ENCODE peak calls at places on chromosomes 13 and 19, in seven cellular contexts. One of them, this sample, is unnamed.

GRCh38 chr19:53101518-53101917 is 1.7 kb downstream of the ZNF160 start:
- DNase-seq in psoas muscle: no peak
- DNase-seq in kidney epithelial cell: no peak
- DNase-seq in fibroblast of mammary gland: peak; percentile 14
- DNase-seq in astrocyte of the spinal cord: no peak
- DNase-seq in neural crest cell: no peak
- DNase-seq in CD14-positive monocyte: no peak
- DNase-seq in this sample: no peak

GRCh38 chr13:91292630-91293221 is 54.8 kb upstream of the MIR17HG start:
- DNase-seq in psoas muscle: no peak
- DNase-seq in CD14-positive monocyte: no peak
- DNase-seq in fibroblast of mammary gland: no peak
- DNase-seq in neural crest cell: no peak
- DNase-seq in kidney epithelial cell: no peak
- DNase-seq in astrocyte of the spinal cord: no peak
- DNase-seq in this sample: no peak

GRCh38 chr13:45349438-45349837 is 8.5 kb upstream of the TPT1 start:
- DNase-seq in astrocyte of the spinal cord: no peak
- DNase-seq in neural crest cell: no peak
- DNase-seq in fibroblast of mammary gland: no peak
- DNase-seq in CD14-positive monocyte: no peak
- DNase-seq in psoas muscle: no peak
- DNase-seq in kidney epithelial cell: no peak
- DNase-seq in this sample: no peak

GRCh38 chr13:40333238-40333637 is 333.2 kb downstream of the FOXO1 start:
- DNase-seq in psoas muscle: no peak
- DNase-seq in kidney epithelial cell: no peak
- DNase-seq in CD14-positive monocyte: no peak
- DNase-seq in neural crest cell: no peak
- DNase-seq in astrocyte of the spinal cord: no peak
- DNase-seq in fibroblast of mammary gland: no peak
- DNase-seq in this sample: no peak

GRCh38 chr19:42488783-42489521 is 39.3 kb downstream of the CEACAM1 start:
- DNase-seq in kidney epithelial cell: no peak
- DNase-seq in psoas muscle: no peak
- DNase-seq in CD14-positive monocyte: no peak
- DNase-seq in astrocyte of the spinal cord: no peak
- DNase-seq in neural crest cell: no peak
- DNase-seq in fibroblast of mammary gland: no peak
- DNase-seq in this sample: no peak

GRCh38 chr19:7293795-7294570 is at the start of gene INSR:
- DNase-seq in CD14-positive monocyte: peak; percentile 82
- DNase-seq in kidney epithelial cell: peak; percentile 23
- DNase-seq in neural crest cell: peak; percentile 68
- DNase-seq in fibroblast of mammary gland: peak; percentile 81
- DNase-seq in astrocyte of the spinal cord: peak; percentile 89
- DNase-seq in psoas muscle: peak; percentile 95
- DNase-seq in this sample: peak; percentile 52

GRCh38 chr13:110397445-110397844 is 90.4 kb downstream of the COL4A2 start:
- DNase-seq in neural crest cell: no peak
- DNase-seq in psoas muscle: no peak
- DNase-seq in CD14-positive monocyte: no peak
- DNase-seq in fibroblast of mammary gland: peak; percentile 93
- DNase-seq in kidney epithelial cell: no peak
- DNase-seq in astrocyte of the spinal cord: no peak
- DNase-seq in this sample: no peak

GRCh38 chr13:98525452-98525851 is 51.5 kb downstream of the STK24 start:
- DNase-seq in neural crest cell: no peak
- DNase-seq in kidney epithelial cell: no peak
- DNase-seq in CD14-positive monocyte: no peak
- DNase-seq in astrocyte of the spinal cord: no peak
- DNase-seq in psoas muscle: no peak
- DNase-seq in fibroblast of mammary gland: no peak
- DNase-seq in this sample: no peak

GRCh38 chr13:110915874-110916670 is 1.2 kb upstream of the ANKRD10 start:
- DNase-seq in astrocyte of the spinal cord: peak; percentile 57
- DNase-seq in neural crest cell: no peak
- DNase-seq in kidney epithelial cell: no peak
- DNase-seq in fibroblast of mammary gland: peak; percentile 69
- DNase-seq in CD14-positive monocyte: no peak
- DNase-seq in psoas muscle: no peak
- DNase-seq in this sample: no peak

GRCh38 chr13:89150362-89150761 is 1479.2 kb downstream of the SLITRK5 start:
- DNase-seq in psoas muscle: no peak
- DNase-seq in astrocyte of the spinal cord: peak; percentile 42
- DNase-seq in CD14-positive monocyte: no peak
- DNase-seq in neural crest cell: no peak
- DNase-seq in fibroblast of mammary gland: no peak
- DNase-seq in kidney epithelial cell: no peak
- DNase-seq in this sample: peak; percentile 11

GRCh38 chr13:20672772-20673171 is 30.7 kb upstream of the IL17D start:
- DNase-seq in psoas muscle: no peak
- DNase-seq in kidney epithelial cell: no peak
- DNase-seq in neural crest cell: no peak
- DNase-seq in CD14-positive monocyte: no peak
- DNase-seq in fibroblast of mammary gland: peak; percentile 59
- DNase-seq in astrocyte of the spinal cord: no peak
- DNase-seq in this sample: no peak

GRCh38 chr19:34633806-34634205 is 43.2 kb downstream of the SCGB2B2 start:
- DNase-seq in psoas muscle: no peak
- DNase-seq in astrocyte of the spinal cord: no peak
- DNase-seq in CD14-positive monocyte: no peak
- DNase-seq in kidney epithelial cell: no peak
- DNase-seq in neural crest cell: no peak
- DNase-seq in fibroblast of mammary gland: no peak
- DNase-seq in this sample: no peak

GRCh38 chr19:35533201-35533821 is at the start of gene GAPDHS:
- DNase-seq in neural crest cell: no peak
- DNase-seq in CD14-positive monocyte: no peak
- DNase-seq in kidney epithelial cell: no peak
- DNase-seq in fibroblast of mammary gland: no peak
- DNase-seq in astrocyte of the spinal cord: no peak
- DNase-seq in psoas muscle: no peak
- DNase-seq in this sample: no peak

GRCh38 chr19:54517483-54517882 is 14.9 kb downstream of the LAIR2 start:
- DNase-seq in astrocyte of the spinal cord: peak; percentile 17
- DNase-seq in neural crest cell: peak; percentile 32
- DNase-seq in CD14-positive monocyte: no peak
- DNase-seq in kidney epithelial cell: no peak
- DNase-seq in psoas muscle: no peak
- DNase-seq in fibroblast of mammary gland: peak; percentile 25
- DNase-seq in this sample: no peak

GRCh38 chr13:99717959-99718674 is 216.8 kb downstream of the TM9SF2 start:
- DNase-seq in CD14-positive monocyte: no peak
- DNase-seq in fibroblast of mammary gland: no peak
- DNase-seq in neural crest cell: no peak
- DNase-seq in kidney epithelial cell: no peak
- DNase-seq in psoas muscle: no peak
- DNase-seq in astrocyte of the spinal cord: no peak
- DNase-seq in this sample: no peak

GRCh38 chr13:98892077-98892476 is 85.8 kb downstream of the DOCK9 start:
- DNase-seq in CD14-positive monocyte: no peak
- DNase-seq in fibroblast of mammary gland: no peak
- DNase-seq in psoas muscle: no peak
- DNase-seq in astrocyte of the spinal cord: no peak
- DNase-seq in kidney epithelial cell: no peak
- DNase-seq in neural crest cell: no peak
- DNase-seq in this sample: no peak

GRCh38 chr13:44967656-44968451 is 21.4 kb downstream of the NUFIP1 start:
- DNase-seq in psoas muscle: no peak
- DNase-seq in CD14-positive monocyte: no peak
- DNase-seq in neural crest cell: no peak
- DNase-seq in fibroblast of mammary gland: peak; percentile 51
- DNase-seq in kidney epithelial cell: no peak
- DNase-seq in astrocyte of the spinal cord: peak; percentile 54
- DNase-seq in this sample: no peak

GRCh38 chr19:32626969-32627368 is 46.0 kb downstream of the PDCD5 start:
- DNase-seq in psoas muscle: no peak
- DNase-seq in astrocyte of the spinal cord: no peak
- DNase-seq in neural crest cell: no peak
- DNase-seq in kidney epithelial cell: no peak
- DNase-seq in fibroblast of mammary gland: no peak
- DNase-seq in CD14-positive monocyte: no peak
- DNase-seq in this sample: no peak

GRCh38 chr19:32630338-32630737 is 44.6 kb downstream of the ANKRD27 start:
- DNase-seq in kidney epithelial cell: no peak
- DNase-seq in CD14-positive monocyte: no peak
- DNase-seq in astrocyte of the spinal cord: no peak
- DNase-seq in neural crest cell: no peak
- DNase-seq in psoas muscle: no peak
- DNase-seq in fibroblast of mammary gland: no peak
- DNase-seq in this sample: no peak

GRCh38 chr19:32627714-32628253 is 46.8 kb downstream of the PDCD5 start:
- DNase-seq in astrocyte of the spinal cord: no peak
- DNase-seq in kidney epithelial cell: no peak
- DNase-seq in CD14-positive monocyte: no peak
- DNase-seq in fibroblast of mammary gland: no peak
- DNase-seq in neural crest cell: no peak
- DNase-seq in psoas muscle: no peak
- DNase-seq in this sample: no peak

GRCh38 chr19:32631381-32631780 is 43.6 kb downstream of the ANKRD27 start:
- DNase-seq in fibroblast of mammary gland: no peak
- DNase-seq in CD14-positive monocyte: no peak
- DNase-seq in astrocyte of the spinal cord: no peak
- DNase-seq in psoas muscle: no peak
- DNase-seq in kidney epithelial cell: no peak
- DNase-seq in neural crest cell: no peak
- DNase-seq in this sample: no peak
- TF ChIP-seq CTCF in fibroblast of mammary gland: no peak
- TF ChIP-seq CTCF in CD14-positive monocyte: no peak
- TF ChIP-seq CTCF in astrocyte of the spinal cord: no peak
- TF ChIP-seq CTCF in psoas muscle: no peak
- TF ChIP-seq CTCF in kidney epithelial cell: no peak
- TF ChIP-seq CTCF in neural crest cell: no peak
- TF ChIP-seq CTCF in this sample: no peak

GRCh38 chr19:4241824-4242430 is 5.0 kb upstream of the YJU2 start:
- DNase-seq in neural crest cell: no peak
- DNase-seq in psoas muscle: no peak
- DNase-seq in astrocyte of the spinal cord: no peak
- DNase-seq in fibroblast of mammary gland: no peak
- DNase-seq in kidney epithelial cell: no peak
- DNase-seq in CD14-positive monocyte: no peak
- DNase-seq in this sample: no peak

DNA sequence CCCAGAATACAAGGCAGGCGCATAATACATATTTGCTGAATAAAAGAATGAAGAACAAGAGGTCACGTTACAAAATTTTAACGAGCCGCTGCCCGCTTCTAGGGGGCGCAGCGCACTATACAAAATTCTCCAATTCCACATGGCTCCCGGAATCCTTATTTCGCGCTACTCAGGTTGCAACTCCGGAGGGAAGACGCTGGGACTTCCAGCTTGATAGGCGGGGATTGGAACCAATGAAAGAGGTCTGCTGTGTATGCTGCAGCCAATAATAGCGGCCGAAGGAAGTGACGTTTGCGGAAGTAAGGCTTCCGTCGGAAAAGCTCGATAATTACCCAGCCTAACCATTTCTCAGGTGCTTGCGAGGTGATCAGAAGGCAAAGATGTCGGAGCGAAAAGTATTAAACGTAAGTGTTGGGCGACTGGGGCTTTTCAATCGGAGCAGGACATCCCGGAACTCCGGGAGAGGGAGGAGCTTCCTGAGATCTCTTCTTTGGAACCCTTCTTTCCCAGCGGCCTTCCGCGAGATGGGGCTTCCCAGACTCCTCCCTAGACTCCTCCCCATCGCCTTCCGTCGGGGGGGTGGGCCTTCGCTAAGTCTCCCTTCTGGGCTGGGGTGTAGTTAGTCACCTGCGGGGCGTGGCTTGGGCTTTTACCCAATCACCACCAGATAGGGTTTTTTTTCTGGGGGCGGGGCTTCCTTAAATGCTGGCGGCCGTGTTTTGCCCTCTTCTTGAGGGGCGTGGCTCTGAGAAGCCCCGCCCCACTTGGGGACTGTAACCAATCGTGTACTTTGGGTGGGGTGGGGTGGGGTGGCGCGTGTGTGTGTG is at the start of gene YJU2:
- DNase-seq in fibroblast of mammary gland: peak; percentile 99
- DNase-seq in psoas muscle: peak; percentile 99
- DNase-seq in astrocyte of the spinal cord: peak; percentile 99
- DNase-seq in kidney epithelial cell: peak; percentile 95
- DNase-seq in CD14-positive monocyte: peak; percentile 100
- DNase-seq in neural crest cell: peak; percentile 98
- DNase-seq in this sample: peak; percentile 98
- TF ChIP-seq CTCF in fibroblast of mammary gland: peak; percentile 47
- TF ChIP-seq CTCF in psoas muscle: peak; percentile 34
- TF ChIP-seq CTCF in astrocyte of the spinal cord: peak; percentile 56
- TF ChIP-seq CTCF in kidney epithelial cell: peak; percentile 56
- TF ChIP-seq CTCF in CD14-positive monocyte: peak; percentile 58
- TF ChIP-seq CTCF in neural crest cell: peak; percentile 68
- TF ChIP-seq CTCF in this sample: peak; percentile 50

GRCh38 chr13:36999054-36999927 is at the start of gene ALG5:
- DNase-seq in CD14-positive monocyte: peak; percentile 87
- DNase-seq in kidney epithelial cell: peak; percentile 44
- DNase-seq in fibroblast of mammary gland: peak; percentile 83
- DNase-seq in neural crest cell: peak; percentile 85
- DNase-seq in psoas muscle: peak; percentile 96
- DNase-seq in astrocyte of the spinal cord: peak; percentile 87
- DNase-seq in this sample: no peak
- TF ChIP-seq CTCF in CD14-positive monocyte: peak; percentile 98
- TF ChIP-seq CTCF in kidney epithelial cell: peak; percentile 74
- TF ChIP-seq CTCF in fibroblast of mammary gland: peak; percentile 48
- TF ChIP-seq CTCF in neural crest cell: peak; percentile 98
- TF ChIP-seq CTCF in psoas muscle: peak; percentile 98
- TF ChIP-seq CTCF in astrocyte of the spinal cord: peak; percentile 70
- TF ChIP-seq CTCF in this sample: peak; percentile 69

GRCh38 chr13:79389031-79389430 is 17.0 kb downstream of the RBM26 start:
- DNase-seq in fibroblast of mammary gland: no peak
- DNase-seq in neural crest cell: no peak
- DNase-seq in CD14-positive monocyte: no peak
- DNase-seq in astrocyte of the spinal cord: no peak
- DNase-seq in kidney epithelial cell: no peak
- DNase-seq in psoas muscle: no peak
- DNase-seq in this sample: no peak

GRCh38 chr13:79385694-79386093 is 20.4 kb downstream of the RBM26 start:
- DNase-seq in astrocyte of the spinal cord: no peak
- DNase-seq in CD14-positive monocyte: peak; percentile 52
- DNase-seq in neural crest cell: no peak
- DNase-seq in fibroblast of mammary gland: peak; percentile 38
- DNase-seq in kidney epithelial cell: no peak
- DNase-seq in psoas muscle: no peak
- DNase-seq in this sample: no peak

GRCh38 chr13:79386125-79386822 is 19.8 kb downstream of the RBM26 start:
- DNase-seq in psoas muscle: no peak
- DNase-seq in CD14-positive monocyte: no peak
- DNase-seq in kidney epithelial cell: no peak
- DNase-seq in astrocyte of the spinal cord: no peak
- DNase-seq in fibroblast of mammary gland: no peak
- DNase-seq in neural crest cell: no peak
- DNase-seq in this sample: no peak

GRCh38 chr13:79384022-79384610 is 21.9 kb downstream of the RBM26 start:
- DNase-seq in astrocyte of the spinal cord: no peak
- DNase-seq in CD14-positive monocyte: no peak
- DNase-seq in psoas muscle: no peak
- DNase-seq in neural crest cell: no peak
- DNase-seq in fibroblast of mammary gland: no peak
- DNase-seq in kidney epithelial cell: no peak
- DNase-seq in this sample: no peak

GRCh38 chr13:79387853-79388252 is 18.2 kb downstream of the RBM26 start:
- DNase-seq in psoas muscle: no peak
- DNase-seq in kidney epithelial cell: no peak
- DNase-seq in neural crest cell: no peak
- DNase-seq in astrocyte of the spinal cord: no peak
- DNase-seq in fibroblast of mammary gland: no peak
- DNase-seq in CD14-positive monocyte: no peak
- DNase-seq in this sample: no peak
- TF ChIP-seq CTCF in psoas muscle: no peak
- TF ChIP-seq CTCF in kidney epithelial cell: no peak
- TF ChIP-seq CTCF in neural crest cell: no peak
- TF ChIP-seq CTCF in astrocyte of the spinal cord: no peak
- TF ChIP-seq CTCF in fibroblast of mammary gland: no peak
- TF ChIP-seq CTCF in CD14-positive monocyte: no peak
- TF ChIP-seq CTCF in this sample: no peak